ENCODE peak calls at places on chromosomes 3 and 15, in six cellular contexts. One of them, this sample, is unnamed.

GRCh38 chr3:36738701-36739100 is 25.7 kb downstream of the DCLK3 start:
- DNase-seq in OCI-LY7: no peak
- DNase-seq in RWPE1: no peak
- DNase-seq in neural progenitor cell: no peak
- DNase-seq in CD4-positive, CD25-positive, alpha-beta regulatory T cell: no peak
- DNase-seq in SJSA1: no peak
- DNase-seq in this sample: no peak

GRCh38 chr3:87426916-87427315 is 150.5 kb upstream of the POU1F1 start:
- DNase-seq in OCI-LY7: no peak
- DNase-seq in RWPE1: no peak
- DNase-seq in neural progenitor cell: no peak
- DNase-seq in CD4-positive, CD25-positive, alpha-beta regulatory T cell: no peak
- DNase-seq in SJSA1: peak; percentile 22
- DNase-seq in this sample: no peak

GRCh38 chr15:39501366-39501765 is 79.5 kb upstream of the THBS1 start:
- DNase-seq in OCI-LY7: no peak
- DNase-seq in RWPE1: no peak
- DNase-seq in neural progenitor cell: no peak
- DNase-seq in CD4-positive, CD25-positive, alpha-beta regulatory T cell: no peak
- DNase-seq in SJSA1: no peak
- DNase-seq in this sample: no peak

GRCh38 chr15:100114526-100114925 is 227.2 kb downstream of the ADAMTS17 start:
- DNase-seq in OCI-LY7: no peak
- DNase-seq in RWPE1: no peak
- DNase-seq in neural progenitor cell: peak; percentile 70
- DNase-seq in CD4-positive, CD25-positive, alpha-beta regulatory T cell: no peak
- DNase-seq in SJSA1: peak; percentile 89
- DNase-seq in this sample: no peak

GRCh38 chr3:18442743-18443669 is 17.9 kb upstream of the SATB1 start:
- DNase-seq in OCI-LY7: no peak
- DNase-seq in RWPE1: no peak
- DNase-seq in neural progenitor cell: peak; percentile 2
- DNase-seq in CD4-positive, CD25-positive, alpha-beta regulatory T cell: peak; percentile 53
- DNase-seq in SJSA1: no peak
- DNase-seq in this sample: no peak

GRCh38 chr15:62697636-62698035 is 344.9 kb upstream of the TPM1 start:
- DNase-seq in OCI-LY7: no peak
- DNase-seq in RWPE1: no peak
- DNase-seq in neural progenitor cell: no peak
- DNase-seq in CD4-positive, CD25-positive, alpha-beta regulatory T cell: no peak
- DNase-seq in SJSA1: no peak
- DNase-seq in this sample: no peak

GRCh38 chr3:114609952-114610351 is 316.1 kb downstream of the TIGIT start:
- DNase-seq in OCI-LY7: no peak
- DNase-seq in RWPE1: no peak
- DNase-seq in neural progenitor cell: no peak
- DNase-seq in CD4-positive, CD25-positive, alpha-beta regulatory T cell: no peak
- DNase-seq in SJSA1: no peak
- DNase-seq in this sample: no peak

GRCh38 chr15:52139599-52140462 is 27.3 kb upstream of the BCL2L10 start:
- DNase-seq in OCI-LY7: peak; percentile 70
- DNase-seq in RWPE1: peak; percentile 69
- DNase-seq in neural progenitor cell: peak; percentile 83
- DNase-seq in CD4-positive, CD25-positive, alpha-beta regulatory T cell: peak; percentile 65
- DNase-seq in SJSA1: peak; percentile 67
- DNase-seq in this sample: peak; percentile 43

GRCh38 chr3:46406786-46407611 is at the start of the genes CCR5AS and CCRL2:
- DNase-seq in OCI-LY7: no peak
- DNase-seq in RWPE1: peak; percentile 34
- DNase-seq in neural progenitor cell: no peak
- DNase-seq in CD4-positive, CD25-positive, alpha-beta regulatory T cell: peak; percentile 87
- DNase-seq in SJSA1: peak; percentile 44
- DNase-seq in this sample: peak; percentile 76

GRCh38 chr3:112293368-112294321 is at the start of gene SLC9C1:
- DNase-seq in OCI-LY7: peak; percentile 86
- DNase-seq in RWPE1: peak; percentile 23
- DNase-seq in neural progenitor cell: peak; percentile 74
- DNase-seq in CD4-positive, CD25-positive, alpha-beta regulatory T cell: peak; percentile 73
- DNase-seq in SJSA1: peak; percentile 43
- DNase-seq in this sample: peak; percentile 67

GRCh38 chr3:195558602-195559001 is 15.5 kb upstream of the PPP1R2 start:
- DNase-seq in OCI-LY7: peak; percentile 80
- DNase-seq in RWPE1: no peak
- DNase-seq in neural progenitor cell: peak; percentile 58
- DNase-seq in CD4-positive, CD25-positive, alpha-beta regulatory T cell: peak; percentile 80
- DNase-seq in SJSA1: no peak
- DNase-seq in this sample: peak; percentile 39

GRCh38 chr3:136862611-136862951 is 573 bp downstream of the NCK1 start:
- DNase-seq in OCI-LY7: peak; percentile 68
- DNase-seq in RWPE1: peak; percentile 59
- DNase-seq in neural progenitor cell: no peak
- DNase-seq in CD4-positive, CD25-positive, alpha-beta regulatory T cell: peak; percentile 66
- DNase-seq in SJSA1: no peak
- DNase-seq in this sample: peak; percentile 50

GRCh38 chr3:177131927-177132636 is 65.2 kb downstream of the TBL1XR1 start:
- DNase-seq in OCI-LY7: peak; percentile 40
- DNase-seq in RWPE1: no peak
- DNase-seq in neural progenitor cell: no peak
- DNase-seq in CD4-positive, CD25-positive, alpha-beta regulatory T cell: no peak
- DNase-seq in SJSA1: no peak
- DNase-seq in this sample: no peak

GRCh38 chr3:16884748-16885587 is at the start of gene PLCL2:
- DNase-seq in OCI-LY7: peak; percentile 82
- DNase-seq in RWPE1: peak; percentile 15
- DNase-seq in neural progenitor cell: peak; percentile 76
- DNase-seq in CD4-positive, CD25-positive, alpha-beta regulatory T cell: peak; percentile 77
- DNase-seq in SJSA1: peak; percentile 60
- DNase-seq in this sample: peak; percentile 28

GRCh38 chr15:29871401-29871800 is 49.1 kb upstream of the TJP1 start:
- DNase-seq in OCI-LY7: no peak
- DNase-seq in RWPE1: no peak
- DNase-seq in neural progenitor cell: no peak
- DNase-seq in CD4-positive, CD25-positive, alpha-beta regulatory T cell: no peak
- DNase-seq in SJSA1: no peak
- DNase-seq in this sample: no peak

GRCh38 chr3:93988283-93988682 is 8.3 kb downstream of the ARL13B start:
- DNase-seq in OCI-LY7: no peak
- DNase-seq in RWPE1: no peak
- DNase-seq in neural progenitor cell: no peak
- DNase-seq in CD4-positive, CD25-positive, alpha-beta regulatory T cell: no peak
- DNase-seq in SJSA1: peak; percentile 62
- DNase-seq in this sample: no peak

GRCh38 chr3:138125548-138126221 is 6.5 kb downstream of the A4GNT start:
- DNase-seq in OCI-LY7: no peak
- DNase-seq in RWPE1: no peak
- DNase-seq in neural progenitor cell: no peak
- DNase-seq in CD4-positive, CD25-positive, alpha-beta regulatory T cell: no peak
- DNase-seq in SJSA1: peak; percentile 14
- DNase-seq in this sample: peak; percentile 25

GRCh38 chr3:126373682-126374601 is 16.7 kb upstream of the KLF15 start:
- DNase-seq in OCI-LY7: no peak
- DNase-seq in RWPE1: no peak
- DNase-seq in neural progenitor cell: no peak
- DNase-seq in CD4-positive, CD25-positive, alpha-beta regulatory T cell: no peak
- DNase-seq in SJSA1: no peak
- DNase-seq in this sample: no peak

GRCh38 chr3:171812811-171813210 is 2.5 kb upstream of the PLD1 start:
- DNase-seq in OCI-LY7: no peak
- DNase-seq in RWPE1: no peak
- DNase-seq in neural progenitor cell: no peak
- DNase-seq in CD4-positive, CD25-positive, alpha-beta regulatory T cell: no peak
- DNase-seq in SJSA1: no peak
- DNase-seq in this sample: no peak

GRCh38 chr3:171813278-171813896 is 3.1 kb upstream of the PLD1 start:
- DNase-seq in OCI-LY7: no peak
- DNase-seq in RWPE1: no peak
- DNase-seq in neural progenitor cell: no peak
- DNase-seq in CD4-positive, CD25-positive, alpha-beta regulatory T cell: no peak
- DNase-seq in SJSA1: no peak
- DNase-seq in this sample: no peak

GRCh38 chr3:171815977-171816595 is 5.8 kb upstream of the PLD1 start:
- DNase-seq in OCI-LY7: no peak
- DNase-seq in RWPE1: no peak
- DNase-seq in neural progenitor cell: no peak
- DNase-seq in CD4-positive, CD25-positive, alpha-beta regulatory T cell: no peak
- DNase-seq in SJSA1: no peak
- DNase-seq in this sample: no peak

GRCh38 chr3:171811913-171812321 is 1.6 kb upstream of the PLD1 start:
- DNase-seq in OCI-LY7: no peak
- DNase-seq in RWPE1: no peak
- DNase-seq in neural progenitor cell: no peak
- DNase-seq in CD4-positive, CD25-positive, alpha-beta regulatory T cell: no peak
- DNase-seq in SJSA1: peak; percentile 51
- DNase-seq in this sample: no peak

GRCh38 chr3:171813897-171814460 is 3.7 kb upstream of the PLD1 start:
- DNase-seq in OCI-LY7: peak; percentile 9
- DNase-seq in RWPE1: no peak
- DNase-seq in neural progenitor cell: no peak
- DNase-seq in CD4-positive, CD25-positive, alpha-beta regulatory T cell: peak; percentile 21
- DNase-seq in SJSA1: no peak
- DNase-seq in this sample: peak; percentile 96
- H3K27ac ChIP-seq in OCI-LY7: no peak overlapping the region
- H3K27ac ChIP-seq in RWPE1: no peak overlapping the region
- H3K27ac ChIP-seq in neural progenitor cell: no peak overlapping the region
- H3K27ac ChIP-seq in CD4-positive, CD25-positive, alpha-beta regulatory T cell: no peak overlapping the region
- H3K27ac ChIP-seq in SJSA1: no peak overlapping the region
- H3K27ac ChIP-seq in this sample: peak overlapping the region; percentile 84

GRCh38 chr15:31740203-31740602 is 290.1 kb upstream of the CHRNA7 start:
- DNase-seq in OCI-LY7: no peak
- DNase-seq in RWPE1: no peak
- DNase-seq in neural progenitor cell: peak; percentile 51
- DNase-seq in CD4-positive, CD25-positive, alpha-beta regulatory T cell: no peak
- DNase-seq in SJSA1: no peak
- DNase-seq in this sample: no peak

DNA sequence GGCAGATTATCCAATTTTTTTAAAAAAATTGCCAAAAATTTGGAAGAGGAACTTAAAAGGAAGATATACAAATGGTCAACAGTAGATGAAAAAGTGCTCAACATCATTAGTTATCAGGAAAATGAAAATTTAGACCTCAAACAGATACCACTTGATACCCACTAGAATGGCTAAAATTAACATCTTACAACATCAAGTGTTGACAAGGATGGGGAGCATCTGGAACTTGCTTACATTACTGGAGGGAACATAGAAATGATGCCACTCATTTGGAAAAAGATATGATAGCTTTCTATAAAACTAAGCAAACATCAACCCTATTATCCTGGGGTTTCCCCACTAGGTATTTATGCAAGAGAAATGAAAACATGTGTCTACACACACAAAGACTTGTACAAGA is 284.5 kb upstream of the CHRNA7 start:
- DNase-seq in OCI-LY7: no peak
- DNase-seq in RWPE1: no peak
- DNase-seq in neural progenitor cell: no peak
- DNase-seq in CD4-positive, CD25-positive, alpha-beta regulatory T cell: no peak
- DNase-seq in SJSA1: no peak
- DNase-seq in this sample: no peak
- H3K27ac ChIP-seq in OCI-LY7: no peak overlapping the region
- H3K27ac ChIP-seq in RWPE1: no peak overlapping the region
- H3K27ac ChIP-seq in neural progenitor cell: no peak overlapping the region
- H3K27ac ChIP-seq in CD4-positive, CD25-positive, alpha-beta regulatory T cell: no peak overlapping the region
- H3K27ac ChIP-seq in SJSA1: no peak overlapping the region
- H3K27ac ChIP-seq in this sample: no peak overlapping the region

GRCh38 chr3:11588338-11588737 is 55.4 kb downstream of the VGLL4 start:
- DNase-seq in OCI-LY7: no peak
- DNase-seq in RWPE1: no peak
- DNase-seq in neural progenitor cell: no peak
- DNase-seq in CD4-positive, CD25-positive, alpha-beta regulatory T cell: no peak
- DNase-seq in SJSA1: no peak
- DNase-seq in this sample: no peak

GRCh38 chr3:11591006-11591360 is 52.7 kb downstream of the VGLL4 start:
- DNase-seq in OCI-LY7: no peak
- DNase-seq in RWPE1: no peak
- DNase-seq in neural progenitor cell: no peak
- DNase-seq in CD4-positive, CD25-positive, alpha-beta regulatory T cell: no peak
- DNase-seq in SJSA1: no peak
- DNase-seq in this sample: no peak

GRCh38 chr3:11589706-11590105 is 54.0 kb downstream of the VGLL4 start:
- DNase-seq in OCI-LY7: no peak
- DNase-seq in RWPE1: no peak
- DNase-seq in neural progenitor cell: no peak
- DNase-seq in CD4-positive, CD25-positive, alpha-beta regulatory T cell: no peak
- DNase-seq in SJSA1: no peak
- DNase-seq in this sample: no peak

GRCh38 chr3:11587766-11588165 is 55.9 kb downstream of the VGLL4 start:
- DNase-seq in OCI-LY7: no peak
- DNase-seq in RWPE1: no peak
- DNase-seq in neural progenitor cell: no peak
- DNase-seq in CD4-positive, CD25-positive, alpha-beta regulatory T cell: no peak
- DNase-seq in SJSA1: no peak
- DNase-seq in this sample: no peak

DNA sequence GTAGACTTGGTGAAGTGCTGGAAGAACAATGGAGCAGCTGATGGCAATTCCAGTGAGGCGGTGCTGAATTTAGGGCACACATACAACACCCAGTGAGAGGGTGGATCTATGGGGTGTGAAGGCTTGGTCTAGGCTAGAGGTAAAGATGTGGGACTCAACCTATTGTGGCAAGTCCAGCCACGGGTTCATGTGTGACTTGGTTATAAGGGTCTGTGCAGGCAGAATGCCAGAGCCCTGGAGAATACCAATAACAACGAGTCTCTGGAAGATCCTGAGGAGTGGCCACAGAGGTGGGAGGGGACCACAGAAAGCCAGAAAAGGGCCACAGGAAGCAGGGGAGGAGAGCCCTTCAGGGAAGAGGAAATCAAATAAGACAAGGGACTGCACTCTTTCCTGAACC is 55.0 kb downstream of the VGLL4 start:
- DNase-seq in OCI-LY7: no peak
- DNase-seq in RWPE1: no peak
- DNase-seq in neural progenitor cell: no peak
- DNase-seq in CD4-positive, CD25-positive, alpha-beta regulatory T cell: no peak
- DNase-seq in SJSA1: no peak
- DNase-seq in this sample: no peak
- H3K27ac ChIP-seq in OCI-LY7: no peak overlapping the region
- H3K27ac ChIP-seq in RWPE1: peak overlapping the region; percentile 20
- H3K27ac ChIP-seq in neural progenitor cell: no peak overlapping the region
- H3K27ac ChIP-seq in CD4-positive, CD25-positive, alpha-beta regulatory T cell: no peak overlapping the region
- H3K27ac ChIP-seq in SJSA1: no peak overlapping the region
- H3K27ac ChIP-seq in this sample: no peak overlapping the region

DNA sequence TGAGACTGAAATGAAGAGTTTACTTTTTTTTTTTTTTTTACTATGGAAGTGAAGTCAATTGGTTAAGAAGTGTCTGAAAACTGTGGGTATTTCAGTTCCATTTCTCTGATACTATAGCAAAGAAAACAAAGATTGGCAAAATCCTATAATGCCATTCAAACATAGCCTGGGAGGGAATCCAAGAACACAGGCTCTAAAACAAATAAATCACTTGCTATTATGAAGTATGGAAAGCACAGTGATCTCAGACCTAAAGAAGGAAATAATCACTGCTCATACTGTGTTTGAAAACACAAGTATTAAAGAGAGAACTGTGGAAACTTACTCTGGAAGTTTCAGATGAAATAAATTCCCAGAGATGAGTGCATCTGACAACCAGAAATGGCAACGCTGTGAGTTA is 12.0 kb downstream of the SAMMSON start:
- DNase-seq in OCI-LY7: no peak
- DNase-seq in RWPE1: no peak
- DNase-seq in neural progenitor cell: no peak
- DNase-seq in CD4-positive, CD25-positive, alpha-beta regulatory T cell: no peak
- DNase-seq in SJSA1: no peak
- DNase-seq in this sample: no peak
- H3K27ac ChIP-seq in OCI-LY7: no peak overlapping the region
- H3K27ac ChIP-seq in RWPE1: no peak overlapping the region
- H3K27ac ChIP-seq in neural progenitor cell: no peak overlapping the region
- H3K27ac ChIP-seq in CD4-positive, CD25-positive, alpha-beta regulatory T cell: no peak overlapping the region
- H3K27ac ChIP-seq in SJSA1: no peak overlapping the region
- H3K27ac ChIP-seq in this sample: no peak overlapping the region

This sample was measured in HL-60.